ENCODE peak calls at places on chromosomes 7 and 10, in five cellular contexts. M, T, O, D and Q are unnamed samples.

GRCh38 chr10:70561051-70561450 is 41.5 kb downstream of the PRF1 start:
- DNase-seq in M (no peak), O (peak; percentile 38), D (no peak), T (no peak), Q (no peak)

GRCh38 chr7:39838326-39838725 is 111.7 kb upstream of the CDK13 start:
- DNase-seq in D (no peak), T (no peak), M (no peak), O (peak; percentile 68), Q (no peak)

GRCh38 chr10:80474920-80475319 is 20.8 kb downstream of the TSPAN14 start:
- DNase-seq in M (no peak), T (no peak), O (no peak), D (no peak), Q (no peak)

GRCh38 chr7:33831389-33832118 is 73.8 kb upstream of the BMPER start:
- DNase-seq in T (no peak), D (no peak), M (no peak), O (peak; percentile 41), Q (no peak)

GRCh38 chr7:43112941-43113621 is 634 bp downstream of the HECW1 start:
- DNase-seq in T (no peak), O (peak; percentile 34), M (no peak), D (peak; percentile 45), Q (no peak)

GRCh38 chr10:662686-663465 is 26.6 kb downstream of the DIP2C start:
- DNase-seq in D (no peak), O (no peak), M (no peak), T (no peak), Q (peak; percentile 67)

GRCh38 chr7:24917510-24918239 is 62.3 kb downstream of the OSBPL3 start:
- DNase-seq in M (no peak), D (no peak), O (peak; percentile 92), T (no peak), Q (no peak)

GRCh38 chr7:2157473-2158279 is 75.1 kb downstream of the MAD1L1 start:
- DNase-seq in D (no peak), M (peak; percentile 87), O (peak; percentile 97), T (no peak), Q (peak; percentile 89)

GRCh38 chr10:98361131-98361633 is 53.8 kb downstream of the PYROXD2 start:
- DNase-seq in T (no peak), O (peak; percentile 100), M (peak; percentile 76), D (no peak), Q (peak; percentile 58)

GRCh38 chr7:117478796-117479479 is 887 bp upstream of the CFTR start:
- DNase-seq in O (peak; percentile 2), D (no peak), T (no peak), M (no peak), Q (no peak)

GRCh38 chr10:10235003-10235402 is 782.7 kb upstream of the CELF2 start:
- DNase-seq in D (no peak), T (no peak), M (no peak), O (peak; percentile 6), Q (no peak)